ENCODE peak calls at places on chromosomes 7 and 10, in six cellular contexts. Q is mammary epithelial cell; O is CD4-positive, alpha-beta T cell; B is thyroid gland; D is fibroblast of the aortic adventitia; C is neural progenitor cell. H is an unnamed sample.

GRCh38 chr10:92567952-92568600 is 5.8 kb downstream of the IDE start:
- DNase-seq in Q (peak), O (no peak), B (no peak), D (peak), C (peak), H (no peak)

GRCh38 chr7:24604640-24605039 is 31.4 kb downstream of the PALS2 start:
- DNase-seq in Q (no peak), O (no peak), B (no peak), D (no peak), C (no peak), H (no peak)

GRCh38 chr7:22173884-22174573 is 182.9 kb downstream of the RAPGEF5 start:
- DNase-seq in Q (peak), O (no peak), B (no peak), D (no peak), C (no peak), H (peak)

GRCh38 chr10:69734797-69735468 is 66.8 kb upstream of the COL13A1 start:
- DNase-seq in Q (no peak), O (no peak), B (peak), D (no peak), C (no peak), H (no peak)

GRCh38 chr7:139680676-139681462 is 96.9 kb downstream of the HIPK2 start:
- DNase-seq in Q (peak), O (peak), B (peak), D (peak), C (no peak), H (peak)

GRCh38 chr7:98598846-98599615 is 18.1 kb upstream of the NPTX2 start:
- DNase-seq in Q (no peak), O (no peak), B (no peak), D (no peak), C (no peak), H (no peak)

GRCh38 chr7:110521357-110521756 is 569.6 kb upstream of the LRRN3 start:
- DNase-seq in Q (no peak), O (no peak), B (no peak), D (no peak), C (no peak), H (no peak)

GRCh38 chr7:47335557-47336177 is 246.2 kb downstream of the TNS3 start:
- DNase-seq in Q (no peak), O (no peak), B (no peak), D (no peak), C (no peak), H (no peak)

GRCh38 chr10:50917486-50917885 is 32.1 kb upstream of the A1CF start:
- DNase-seq in Q (peak), O (no peak), B (no peak), D (peak), C (no peak), H (no peak)

GRCh38 chr7:139341776-139342244 is 673 bp downstream of the FMC1 start:
- DNase-seq in Q (no peak), O (no peak), B (no peak), D (peak), C (no peak), H (no peak)

GRCh38 chr7:90846171-90846570 is 250.1 kb downstream of the CDK14 start:
- DNase-seq in Q (no peak), O (no peak), B (no peak), D (no peak), C (no peak), H (no peak)

GRCh38 chr10:74841265-74841973 is 15.0 kb downstream of the KAT6B start:
- DNase-seq in Q (no peak), O (no peak), B (peak), D (peak), C (no peak), H (no peak)

GRCh38 chr10:73251683-73252444 is 580 bp downstream of the MRPS16 start:
- DNase-seq in Q (no peak), O (no peak), B (no peak), D (no peak), C (peak), H (no peak)

GRCh38 chr7:25862254-25862992 is 289.6 kb upstream of the NFE2L3 start:
- DNase-seq in Q (peak), O (peak), B (peak), D (peak), C (peak), H (peak)

GRCh38 chr7:5622286-5622685 is 159.2 kb downstream of the RNF216 start:
- DNase-seq in Q (no peak), O (no peak), B (no peak), D (no peak), C (no peak), H (no peak)

GRCh38 chr10:33201971-33202370 is 132.5 kb downstream of the NRP1 start:
- DNase-seq in Q (no peak), O (no peak), B (no peak), D (no peak), C (no peak), H (no peak)

GRCh38 chr10:49502358-49502757 is 36.6 kb downstream of the ERCC6 start:
- DNase-seq in Q (no peak), O (no peak), B (no peak), D (peak), C (no peak), H (no peak)

GRCh38 chr10:62817120-62817762 is 1.1 kb upstream of the EGR2 start:
- DNase-seq in Q (peak), O (peak), B (peak), D (no peak), C (peak), H (peak)

GRCh38 chr7:126698909-126699308 is 553.8 kb downstream of the GRM8 start:
- DNase-seq in Q (no peak), O (no peak), B (no peak), D (no peak), C (no peak), H (no peak)

GRCh38 chr10:46555366-46555712 is 1.1 kb downstream of the GPRIN2 start:
- DNase-seq in Q (no peak), O (no peak), B (peak), D (no peak), C (peak), H (peak)

GRCh38 chr10:69438531-69439349 is 12.5 kb upstream of the TSPAN15 start:
- DNase-seq in Q (peak), O (no peak), B (no peak), D (peak), C (no peak), H (no peak)

GRCh38 chr7:77727936-77728701 is 31.9 kb downstream of the RSBN1L start:
- DNase-seq in Q (no peak), O (no peak), B (no peak), D (peak), C (peak), H (no peak)

GRCh38 chr7:31935671-31936070 is 134.5 kb downstream of the PDE1C start:
- DNase-seq in Q (no peak), O (no peak), B (no peak), D (no peak), C (no peak), H (no peak)

GRCh38 chr7:80060218-80060806 is 74.3 kb upstream of the GNAI1 start:
- DNase-seq in Q (peak), O (no peak), B (no peak), D (peak), C (peak), H (no peak)

GRCh38 chr10:112202561-112203241 is 19.1 kb upstream of the GPAM start:
- DNase-seq in Q (peak), O (no peak), B (no peak), D (peak), C (no peak), H (no peak)

GRCh38 chr7:16063691-16064090 is 357.6 kb downstream of the CRPPA start:
- DNase-seq in Q (no peak), O (no peak), B (no peak), D (no peak), C (no peak), H (no peak)

GRCh38 chr10:25097669-25098411 is 77.0 kb upstream of the GPR158 start:
- DNase-seq in Q (no peak), O (no peak), B (no peak), D (no peak), C (no peak), H (no peak)
- TF ChIP-seq CTCF in Q (no peak), O (no peak), B (no peak), D (no peak), C (no peak), H (no peak)

GRCh38 chr10:5762531-5762930 is 50.7 kb downstream of the GDI2 start:
- DNase-seq in Q (no peak), O (no peak), B (no peak), D (no peak), C (no peak), H (no peak)

GRCh38 chr10:5766189-5766588 is 47.0 kb downstream of the GDI2 start:
- DNase-seq in Q (no peak), O (no peak), B (no peak), D (no peak), C (no peak), H (no peak)

GRCh38 chr10:5761220-5761619 is 52.0 kb downstream of the GDI2 start:
- DNase-seq in Q (no peak), O (no peak), B (no peak), D (no peak), C (no peak), H (no peak)

GRCh38 chr10:5765617-5766016 is 47.6 kb downstream of the GDI2 start:
- DNase-seq in Q (no peak), O (no peak), B (no peak), D (no peak), C (no peak), H (no peak)

DNA sequence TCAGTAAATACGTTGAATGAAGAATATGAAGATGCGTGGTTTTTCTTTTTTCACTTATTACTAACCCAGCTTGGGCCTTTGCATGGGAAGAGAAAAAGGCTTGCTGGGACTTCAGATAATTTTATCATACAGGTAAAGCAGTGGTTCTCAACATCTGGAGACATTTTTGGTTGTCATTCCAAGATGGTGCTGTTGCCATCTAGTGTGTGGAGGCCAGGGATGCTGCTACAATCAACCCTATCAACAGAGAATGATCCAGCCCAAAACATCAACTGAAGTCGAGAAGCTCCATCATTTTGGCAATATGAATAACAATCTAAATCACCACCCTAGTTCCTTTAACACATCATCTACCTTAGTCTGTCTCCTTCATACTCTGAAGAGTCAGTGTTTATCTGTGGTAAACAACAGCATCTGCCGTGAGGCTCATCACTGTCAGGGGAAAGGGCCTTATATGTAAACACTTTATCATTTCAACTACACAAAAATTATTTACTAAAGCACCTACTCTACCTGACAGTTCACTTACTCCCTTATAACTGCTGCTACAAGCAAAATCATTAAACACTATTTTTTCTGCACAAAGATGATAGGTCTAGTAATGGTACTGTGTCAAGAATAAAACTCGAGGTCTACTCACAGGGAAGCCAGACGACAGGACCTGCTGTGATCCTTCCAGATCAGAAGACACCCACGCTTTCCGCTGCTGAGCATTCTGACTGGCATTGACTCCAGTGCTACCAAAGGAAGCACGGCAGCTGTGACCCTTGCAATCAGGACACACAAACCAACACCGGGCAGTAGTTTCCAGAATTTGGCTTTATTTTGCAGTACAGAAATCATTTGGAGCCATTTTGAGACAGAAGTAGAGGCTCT is 48.6 kb downstream of the GDI2 start:
- DNase-seq in Q (no peak), O (no peak), B (no peak), D (no peak), C (no peak), H (no peak)
- TF ChIP-seq CTCF in Q (no peak), O (no peak), B (no peak), D (no peak), C (no peak), H (no peak)

GRCh38 chr7:136956232-136956631 is 87.8 kb downstream of the CHRM2 start:
- DNase-seq in Q (no peak), O (no peak), B (no peak), D (peak), C (no peak), H (no peak)
- TF ChIP-seq CTCF in Q (no peak), O (no peak), B (no peak), D (no peak), C (no peak), H (no peak)

GRCh38 chr10:16116404-16117304 is 256.3 kb upstream of the MINDY3 start:
- DNase-seq in Q (peak), O (no peak), B (no peak), D (peak), C (peak), H (no peak)
- TF ChIP-seq CTCF in Q (peak), O (no peak), B (peak), D (peak), C (peak), H (no peak)